ENCODE peak calls at places on chromosomes 3 and 15, in nine cellular contexts. V is body of pancreas; O is stimulated activated CD4-positive, alpha-beta T cell treated with anti-CD3 and anti-CD28 coated beads, TNF-alpha, amount 100 ng/mL, for 4 hours; Z is anterior cingulate cortex; F is cardiac fibroblast; K is AG09319; B is GM10248; M is HCT116; P is activated naive CD8-positive, alpha-beta T cell treated with anti-CD3 and anti-CD28 coated beads, Interleukin-2, amount 10 ng/mL, durations not matched to agents 7 days and 5 days. E is an unnamed sample.

GRCh38 chr15:43808435-43808950 is 8.1 kb downstream of the HYPK start:
- DNase-seq in F (no peak), K (no peak), P (no peak), Z (no peak), B (no peak), V (no peak), M (no peak), O (no peak), E (no peak)

GRCh38 chr15:56524915-56525314 is 60.0 kb upstream of the MNS1 start:
- DNase-seq in V (no peak), F (peak), B (no peak), P (no peak), M (no peak), K (no peak), O (no peak), Z (no peak), E (peak)

GRCh38 chr3:122299872-122300460 is 25.1 kb upstream of the CSTA start:
- DNase-seq in M (peak), F (peak), K (no peak), O (no peak), P (no peak), B (no peak), V (no peak), Z (no peak), E (no peak)

GRCh38 chr3:5102532-5102931 is 19.6 kb upstream of the ARL8B start:
- DNase-seq in Z (no peak), F (no peak), O (no peak), M (no peak), B (no peak), V (no peak), K (no peak), P (no peak), E (no peak)

GRCh38 chr15:101003076-101003475 is 83.9 kb downstream of the LRRK1 start:
- DNase-seq in K (no peak), Z (no peak), P (no peak), B (no peak), O (no peak), M (no peak), F (no peak), V (no peak), E (no peak)

GRCh38 chr3:169278092-169278491 is 385.4 kb downstream of the MECOM start:
- DNase-seq in F (no peak), M (no peak), P (no peak), K (no peak), O (no peak), B (no peak), V (no peak), Z (no peak), E (no peak)

GRCh38 chr15:30985081-30985531 is 6.3 kb downstream of the MTMR10 start:
- DNase-seq in M (no peak), F (peak), B (no peak), V (peak), K (no peak), P (no peak), O (no peak), Z (peak), E (no peak)

GRCh38 chr3:113117511-113118302 is 93.7 kb upstream of the BOC start:
- DNase-seq in V (no peak), K (no peak), O (no peak), Z (no peak), F (peak), M (no peak), P (no peak), B (no peak), E (no peak)

GRCh38 chr3:129593595-129594339 is 12.7 kb downstream of the PLXND1 start:
- DNase-seq in B (no peak), V (peak), Z (no peak), K (no peak), M (no peak), O (no peak), F (peak), P (peak), E (no peak)

E was measured in HS-5.